ENCODE peak calls at places on chromosomes 7 and 10, in seven cellular contexts. T is T-helper 9 cell, U is putamen, F is GM23338, D is bronchial epithelial cell, O is anterior cingulate cortex, M is left colon. I is an unnamed sample.

GRCh38 chr7:44196450-44196872 is 4.3 kb upstream of the YKT6 start:
- DNase-seq in T (no peak), U (no peak), F (peak), D (peak), O (no peak), M (no peak), I (peak)

GRCh38 chr7:24851791-24852190 is 94.5 kb upstream of the GSDME start:
- DNase-seq in T (no peak), U (no peak), F (no peak), D (peak), O (no peak), M (no peak), I (no peak)

GRCh38 chr10:93030409-93030808 is 30.2 kb upstream of the CYP26C1 start:
- DNase-seq in T (no peak), U (no peak), F (peak), D (peak), O (no peak), M (no peak), I (no peak)

GRCh38 chr7:103691291-103691690 is 245.3 kb upstream of the SLC26A5 start:
- DNase-seq in T (no peak), U (no peak), F (no peak), D (no peak), O (no peak), M (no peak), I (no peak)

GRCh38 chr7:27605689-27606269 is 56.9 kb downstream of the HIBADH start:
- DNase-seq in T (no peak), U (no peak), F (peak), D (peak), O (no peak), M (no peak), I (no peak)

GRCh38 chr10:113062977-113063967 is 113.2 kb downstream of the TCF7L2 start:
- DNase-seq in T (no peak), U (no peak), F (peak), D (no peak), O (no peak), M (no peak), I (no peak)

GRCh38 chr10:98646998-98647917 is 200.5 kb upstream of the HPS1 start:
- DNase-seq in T (no peak), U (no peak), F (peak), D (no peak), O (no peak), M (no peak), I (no peak)

GRCh38 chr10:25048463-25048862 is 32.1 kb downstream of the THNSL1 start:
- DNase-seq in T (no peak), U (no peak), F (no peak), D (no peak), O (no peak), M (peak), I (no peak)

GRCh38 chr10:3784510-3785250 is at the start of gene KLF6:
- DNase-seq in T (peak), U (no peak), F (peak), D (no peak), O (peak), M (no peak), I (peak)

GRCh38 chr7:98745722-98746318 is 124.0 kb downstream of the TMEM130 start:
- DNase-seq in T (peak), U (no peak), F (peak), D (peak), O (peak), M (peak), I (peak)

GRCh38 chr7:18700147-18700546 is 204.6 kb downstream of the HDAC9 start:
- DNase-seq in T (no peak), U (no peak), F (peak), D (no peak), O (no peak), M (no peak), I (peak)

GRCh38 chr10:6498771-6499170 is 81.3 kb downstream of the PRKCQ start:
- DNase-seq in T (no peak), U (no peak), F (no peak), D (peak), O (no peak), M (no peak), I (no peak)